ENCODE peak calls at places on chromosome 13, in five cellular contexts. U is PC-9; L is Peyer's patch; D is CD4-positive, CD25-positive, alpha-beta regulatory T cell; I is mesendoderm. C is an unnamed sample.

GRCh38 chr13:98954313-98954712 is 23.6 kb downstream of the DOCK9 start:
- DNase-seq in U (no peak), L (no peak), D (no peak), I (peak; percentile 83), C (no peak)

GRCh38 chr13:50574731-50575130 is 268.8 kb downstream of the DLEU7 start:
- DNase-seq in U (no peak), L (no peak), D (no peak), I (no peak), C (no peak)

GRCh38 chr13:79802389-79803140 is 321.6 kb downstream of the NDFIP2 start:
- DNase-seq in U (no peak), L (no peak), D (no peak), I (no peak), C (no peak)

GRCh38 chr13:94178625-94179244 is 300.7 kb downstream of the DCT start:
- DNase-seq in U (no peak), L (no peak), D (no peak), I (no peak), C (no peak)

GRCh38 chr13:36480726-36481485 is 48.6 kb downstream of the CCNA1 start:
- DNase-seq in U (no peak), L (no peak), D (no peak), I (no peak), C (no peak)

GRCh38 chr13:33153421-33154381 is 131.9 kb downstream of the STARD13 start:
- DNase-seq in U (peak; percentile 48), L (peak; percentile 49), D (no peak), I (no peak), C (peak; percentile 61)

GRCh38 chr13:110307697-110308376 is 753 bp downstream of the COL4A2 start:
- DNase-seq in U (no peak), L (no peak), D (no peak), I (peak; percentile 37), C (no peak)

GRCh38 chr13:33009019-33009418 is 7.2 kb upstream of the KL start:
- DNase-seq in U (no peak), L (no peak), D (no peak), I (no peak), C (no peak)

GRCh38 chr13:112773601-112774447 is 84.0 kb downstream of the ATP11A start:
- DNase-seq in U (no peak), L (no peak), D (no peak), I (no peak), C (no peak)

GRCh38 chr13:24149306-24150032 is 11.1 kb upstream of the SPATA13 start:
- DNase-seq in U (no peak), L (no peak), D (no peak), I (no peak), C (no peak)

GRCh38 chr13:29999492-30000372 is 149.3 kb upstream of the UBL3 start:
- DNase-seq in U (no peak), L (no peak), D (no peak), I (no peak), C (no peak)

GRCh38 chr13:102654786-102655185 is 40.1 kb downstream of the METTL21C start:
- DNase-seq in U (no peak), L (no peak), D (no peak), I (peak; percentile 11), C (no peak)

GRCh38 chr13:102658678-102659077 is 36.2 kb downstream of the METTL21C start:
- DNase-seq in U (no peak), L (no peak), D (no peak), I (no peak), C (no peak)

GRCh38 chr13:102657630-102658029 is 37.2 kb downstream of the METTL21C start:
- DNase-seq in U (no peak), L (no peak), D (no peak), I (no peak), C (no peak)

GRCh38 chr13:102659168-102659713 is 35.6 kb downstream of the METTL21C start:
- DNase-seq in U (no peak), L (no peak), D (no peak), I (no peak), C (no peak)
- H3K36me3 ChIP-seq in U (peaks cover 36% of the 10 kb centered on the region), L (no peaks in the 10 kb centered on the region), D (peaks cover 70% of the 10 kb centered on the region), I (peaks cover 2% of the 10 kb centered on the region), C (peaks cover 77% of the 10 kb centered on the region)

DNA sequence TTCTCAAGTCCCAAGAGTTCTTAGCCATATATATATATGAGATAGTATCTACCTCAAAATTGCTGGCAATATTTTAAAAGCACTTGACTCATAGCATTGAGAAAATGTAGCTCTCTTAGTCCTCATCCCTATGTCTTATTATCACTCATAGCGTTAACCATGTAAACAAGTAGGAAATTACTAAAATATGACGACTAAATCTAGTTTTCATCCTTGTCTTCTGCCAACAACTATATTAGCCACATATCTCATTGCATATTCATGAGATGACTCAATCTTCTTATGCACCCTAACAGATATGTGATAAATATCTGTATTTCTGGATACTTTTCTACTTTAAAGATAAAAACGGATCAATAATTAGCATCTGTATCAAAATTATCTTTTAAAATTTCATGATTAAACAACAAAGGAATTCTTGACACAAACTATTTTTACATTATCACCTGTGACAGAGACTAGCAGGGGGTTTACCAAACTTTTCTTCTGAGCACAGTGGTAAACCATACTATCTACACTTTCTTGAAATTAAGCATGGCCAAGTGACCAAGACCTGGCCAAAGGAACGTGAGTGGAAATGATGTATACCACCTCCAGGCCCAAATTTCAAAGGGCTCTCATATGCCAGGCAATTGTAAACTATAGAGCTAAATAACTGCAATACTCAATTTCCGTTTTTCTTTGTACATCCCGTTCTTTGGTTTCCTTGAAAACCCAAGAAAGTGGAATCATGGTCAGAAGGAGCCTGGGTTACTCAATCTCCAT is 45.7 kb downstream of the ZC3H13 start:
- DNase-seq in U (no peak), L (no peak), D (no peak), I (no peak), C (no peak)
- H3K36me3 ChIP-seq in U (peaks cover 23% of the 10 kb centered on the region), L (no peaks in the 10 kb centered on the region), D (peaks cover 54% of the 10 kb centered on the region), I (no peaks in the 10 kb centered on the region), C (peaks cover 12% of the 10 kb centered on the region)

DNA sequence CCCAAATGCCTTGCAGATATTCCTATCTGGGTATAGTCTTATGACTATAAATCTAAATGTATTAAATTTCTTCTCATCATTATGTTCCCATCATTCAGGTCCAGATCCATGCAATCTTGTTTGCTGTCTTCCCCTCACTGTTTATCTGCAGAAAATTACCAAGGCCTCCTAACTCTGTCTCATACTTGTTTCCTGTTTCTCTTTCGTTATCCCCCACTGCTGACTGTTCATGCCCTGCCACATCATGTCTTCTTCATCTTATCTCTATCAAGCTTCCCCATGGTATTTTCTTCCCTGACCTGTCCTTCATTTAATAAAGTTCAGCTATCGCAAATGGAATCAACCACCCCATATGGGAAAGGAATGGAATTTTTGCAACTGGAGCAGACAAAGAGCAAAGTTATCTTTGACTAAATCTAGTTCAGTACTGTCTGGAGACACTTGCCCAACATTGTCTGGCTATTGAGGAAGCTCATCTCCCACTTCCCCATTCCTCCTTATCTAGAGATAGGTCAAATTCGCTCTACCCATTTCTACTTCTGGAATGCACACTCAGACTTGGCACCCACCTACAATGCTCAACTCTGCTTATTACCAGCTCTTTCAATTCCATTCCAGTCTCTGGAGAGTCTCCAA is 1358.1 kb downstream of the EFNB2 start:
- DNase-seq in U (no peak), L (no peak), D (no peak), I (no peak), C (no peak)
- H3K36me3 ChIP-seq in U (no peaks in the 10 kb centered on the region), L (no peaks in the 10 kb centered on the region), D (no peaks in the 10 kb centered on the region), I (no peaks in the 10 kb centered on the region), C (no peaks in the 10 kb centered on the region)

GRCh38 chr13:77184455-77184854 is 142.4 kb downstream of the MYCBP2 start:
- DNase-seq in U (no peak), L (no peak), D (peak; percentile 13), I (no peak), C (no peak)
- H3K36me3 ChIP-seq in U (peaks cover 12% of the 10 kb centered on the region), L (no peaks in the 10 kb centered on the region), D (peaks cover 64% of the 10 kb centered on the region), I (no peaks in the 10 kb centered on the region), C (peaks cover 93% of the 10 kb centered on the region)

C was measured in heart left ventricle.